ENCODE peak calls at places on chromosome 21, in four cellular contexts. One of them, this sample, is unnamed.
A peak's percentile ranks its signal among the peaks of the same experiment; 100 is the strongest.

GRCh38 chr21:38042246-38042645 is 126.0 kb upstream of the KCNJ6 start:
- DNase-seq in mammary epithelial cell: peak; percentile 23
- DNase-seq in HepG2: no peak
- DNase-seq in K562: no peak
- DNase-seq in this sample: no peak

GRCh38 chr21:28099296-28099695 is 893.4 kb downstream of the LTN1 start:
- DNase-seq in mammary epithelial cell: no peak
- DNase-seq in HepG2: no peak
- DNase-seq in K562: no peak
- DNase-seq in this sample: no peak

GRCh38 chr21:36860736-36861594 is 105.5 kb downstream of the HLCS start:
- DNase-seq in mammary epithelial cell: peak; percentile 52
- DNase-seq in HepG2: peak; percentile 72
- DNase-seq in K562: peak; percentile 28
- DNase-seq in this sample: no peak

GRCh38 chr21:43658769-43659135 is 536 bp downstream of the HSF2BP start:
- DNase-seq in mammary epithelial cell: no peak
- DNase-seq in HepG2: no peak
- DNase-seq in K562: no peak
- DNase-seq in this sample: no peak

GRCh38 chr21:31260790-31261189 is 83.3 kb downstream of the TIAM1 start:
- DNase-seq in mammary epithelial cell: no peak
- DNase-seq in HepG2: no peak
- DNase-seq in K562: no peak
- DNase-seq in this sample: no peak

GRCh38 chr21:16837319-16837718 is 675.5 kb upstream of the CXADR start:
- DNase-seq in mammary epithelial cell: no peak
- DNase-seq in HepG2: no peak
- DNase-seq in K562: no peak
- DNase-seq in this sample: no peak

GRCh38 chr21:17501107-17502006 is 11.5 kb upstream of the CXADR start:
- DNase-seq in mammary epithelial cell: no peak
- DNase-seq in HepG2: peak; percentile 98
- DNase-seq in K562: no peak
- DNase-seq in this sample: no peak

GRCh38 chr21:33334191-33334590 is 9.4 kb downstream of the IFNAR1 start:
- DNase-seq in mammary epithelial cell: no peak
- DNase-seq in HepG2: no peak
- DNase-seq in K562: no peak
- DNase-seq in this sample: no peak

GRCh38 chr21:25561668-25562641 is 45.3 kb downstream of the MRPL39 start:
- DNase-seq in mammary epithelial cell: no peak
- DNase-seq in HepG2: no peak
- DNase-seq in K562: no peak
- DNase-seq in this sample: no peak

GRCh38 chr21:39754811-39755210 is 9.8 kb downstream of the IGSF5 start:
- DNase-seq in mammary epithelial cell: no peak
- DNase-seq in HepG2: no peak
- DNase-seq in K562: no peak
- DNase-seq in this sample: no peak

GRCh38 chr21:35833991-35834390 is 226.3 kb downstream of the SETD4 start:
- DNase-seq in mammary epithelial cell: no peak
- DNase-seq in HepG2: no peak
- DNase-seq in K562: no peak
- DNase-seq in this sample: no peak

GRCh38 chr21:38037416-38037815 is 121.2 kb upstream of the KCNJ6 start:
- DNase-seq in mammary epithelial cell: peak; percentile 71
- DNase-seq in HepG2: no peak
- DNase-seq in K562: no peak
- DNase-seq in this sample: no peak

GRCh38 chr21:44391345-44392091 is 38.1 kb downstream of the TRPM2 start:
- DNase-seq in mammary epithelial cell: no peak
- DNase-seq in HepG2: no peak
- DNase-seq in K562: no peak
- DNase-seq in this sample: peak; percentile 47

GRCh38 chr21:36247316-36247715 is 72.7 kb upstream of the MORC3 start:
- DNase-seq in mammary epithelial cell: no peak
- DNase-seq in HepG2: no peak
- DNase-seq in K562: no peak
- DNase-seq in this sample: no peak

GRCh38 chr21:27564684-27565280 is 597.9 kb upstream of the ADAMTS5 start:
- DNase-seq in mammary epithelial cell: peak; percentile 42
- DNase-seq in HepG2: no peak
- DNase-seq in K562: no peak
- DNase-seq in this sample: peak; percentile 53

GRCh38 chr21:32728455-32729237 is 833 bp upstream of the SYNJ1 start:
- DNase-seq in mammary epithelial cell: no peak
- DNase-seq in HepG2: no peak
- DNase-seq in K562: no peak
- DNase-seq in this sample: peak; percentile 38

GRCh38 chr21:38804617-38805281 is 980 bp upstream of the ETS2 start:
- DNase-seq in mammary epithelial cell: no peak
- DNase-seq in HepG2: no peak
- DNase-seq in K562: peak; percentile 77
- DNase-seq in this sample: peak; percentile 61

GRCh38 chr21:22791986-22792560 is 1793.9 kb downstream of the NCAM2 start:
- DNase-seq in mammary epithelial cell: no peak
- DNase-seq in HepG2: peak; percentile 12
- DNase-seq in K562: peak; percentile 47
- DNase-seq in this sample: peak; percentile 34

GRCh38 chr21:26813426-26813998 is 31.7 kb downstream of the ADAMTS1 start:
- DNase-seq in mammary epithelial cell: no peak
- DNase-seq in HepG2: no peak
- DNase-seq in K562: no peak
- DNase-seq in this sample: no peak

GRCh38 chr21:15063821-15064575 is 802 bp downstream of the NRIP1 start:
- DNase-seq in mammary epithelial cell: peak; percentile 49
- DNase-seq in HepG2: no peak
- DNase-seq in K562: peak; percentile 56
- DNase-seq in this sample: peak; percentile 18

GRCh38 chr21:15064576-15065380 is at the start of gene NRIP1:
- DNase-seq in mammary epithelial cell: peak; percentile 90
- DNase-seq in HepG2: peak; percentile 78
- DNase-seq in K562: peak; percentile 80
- DNase-seq in this sample: peak; percentile 78

GRCh38 chr21:15061747-15062146 is 3.1 kb downstream of the NRIP1 start:
- DNase-seq in mammary epithelial cell: no peak
- DNase-seq in HepG2: no peak
- DNase-seq in K562: no peak
- DNase-seq in this sample: no peak

GRCh38 chr21:15062566-15062965 is 2.2 kb downstream of the NRIP1 start:
- DNase-seq in mammary epithelial cell: no peak
- DNase-seq in HepG2: no peak
- DNase-seq in K562: no peak
- DNase-seq in this sample: no peak

GRCh38 chr21:15063081-15063820 is 1.5 kb downstream of the NRIP1 start:
- DNase-seq in mammary epithelial cell: peak; percentile 56
- DNase-seq in HepG2: peak; percentile 29
- DNase-seq in K562: no peak
- DNase-seq in this sample: no peak
- TF ChIP-seq CTCF in mammary epithelial cell: no peak
- TF ChIP-seq CTCF in HepG2: no peak
- TF ChIP-seq CTCF in K562: no peak
- TF ChIP-seq CTCF in this sample: no peak

DNA sequence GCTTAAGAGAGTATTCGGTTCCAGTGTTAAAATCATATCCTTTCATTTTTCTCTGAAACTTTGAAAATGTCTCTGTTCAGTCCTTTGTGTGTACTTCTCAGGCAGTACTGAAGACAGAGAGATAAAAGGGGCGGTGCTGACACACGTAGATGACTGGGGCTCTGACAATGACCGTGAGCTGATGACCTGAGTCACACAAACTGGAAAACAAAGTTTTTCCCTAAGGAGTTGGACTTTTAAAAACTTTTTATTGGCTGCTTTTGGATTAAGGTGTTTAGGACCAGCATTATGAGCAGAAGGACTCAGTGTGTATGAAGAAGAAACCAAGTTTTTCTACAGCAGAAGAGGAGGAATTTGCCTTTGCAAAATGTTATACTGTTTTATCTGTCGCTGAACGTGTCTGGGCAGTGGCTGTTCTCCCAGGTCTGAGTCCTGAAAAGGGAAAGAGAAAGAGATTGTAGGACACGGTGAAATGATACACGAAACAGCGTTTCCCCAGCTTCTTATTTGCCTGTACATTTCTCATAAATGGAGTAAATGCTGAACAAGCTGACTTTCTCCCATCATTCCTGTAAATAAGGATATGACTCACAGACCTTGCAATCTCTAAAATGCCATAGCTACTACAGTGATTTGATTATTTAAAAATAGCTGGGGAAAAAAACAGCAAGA is 51.5 kb downstream of the MAP3K7CL start:
- DNase-seq in mammary epithelial cell: peak; percentile 64
- DNase-seq in HepG2: peak; percentile 40
- DNase-seq in K562: no peak
- DNase-seq in this sample: no peak
- H3K4me3 ChIP-seq in mammary epithelial cell: peak overlapping the region; percentile 54
- H3K4me3 ChIP-seq in HepG2: no peak overlapping the region
- H3K4me3 ChIP-seq in K562: no peak overlapping the region
- H3K4me3 ChIP-seq in this sample: peak overlapping the region; percentile 22

GRCh38 chr21:45557611-45558043 is 15.4 kb upstream of the SLC19A1 start:
- DNase-seq in mammary epithelial cell: no peak
- DNase-seq in HepG2: no peak
- DNase-seq in K562: no peak
- DNase-seq in this sample: no peak

GRCh38 chr21:45556645-45557601 is 14.7 kb upstream of the SLC19A1 start:
- DNase-seq in mammary epithelial cell: no peak
- DNase-seq in HepG2: no peak
- DNase-seq in K562: no peak
- DNase-seq in this sample: no peak

GRCh38 chr21:45555557-45556301 is 13.5 kb upstream of the SLC19A1 start:
- DNase-seq in mammary epithelial cell: peak; percentile 56
- DNase-seq in HepG2: peak; percentile 86
- DNase-seq in K562: peak; percentile 91
- DNase-seq in this sample: no peak

GRCh38 chr21:45555251-45555556 is 13.0 kb upstream of the SLC19A1 start:
- DNase-seq in mammary epithelial cell: no peak
- DNase-seq in HepG2: no peak
- DNase-seq in K562: no peak
- DNase-seq in this sample: no peak

GRCh38 chr21:45556302-45556644 is 14.0 kb upstream of the SLC19A1 start:
- DNase-seq in mammary epithelial cell: no peak
- DNase-seq in HepG2: no peak
- DNase-seq in K562: no peak
- DNase-seq in this sample: no peak
- TF ChIP-seq CTCF in mammary epithelial cell: no peak
- TF ChIP-seq CTCF in HepG2: no peak
- TF ChIP-seq CTCF in K562: no peak
- TF ChIP-seq CTCF in this sample: no peak

GRCh38 chr21:42515708-42516502 is 2.3 kb downstream of the SLC37A1 start:
- DNase-seq in mammary epithelial cell: no peak
- DNase-seq in HepG2: no peak
- DNase-seq in K562: no peak
- DNase-seq in this sample: no peak
- H3K4me3 ChIP-seq in mammary epithelial cell: no peak overlapping the region
- H3K4me3 ChIP-seq in HepG2: no peak overlapping the region
- H3K4me3 ChIP-seq in K562: no peak overlapping the region
- H3K4me3 ChIP-seq in this sample: no peak overlapping the region

This sample was measured in tibial nerve.